ENCODE peak calls at places on chromosomes 3 and 15, in seven cellular contexts. M is NB4; W is MCF 10A; Q is HCT116; N is GF-D8; P is heart right ventricle; I is stimulated activated naive CD4-positive, alpha-beta T cell. G is an unnamed sample.

GRCh38 chr3:152285509-152285908 is 16.8 kb downstream of the MBNL1 start:
- DNase-seq in M (no peak), W (no peak), Q (no peak), N (no peak), P (no peak), I (no peak), G (no peak)

GRCh38 chr3:186255703-186256331 is 106.2 kb downstream of the DGKG start:
- DNase-seq in M (peak; percentile 74), W (peak; percentile 14), Q (no peak), N (no peak), P (no peak), I (no peak), G (peak; percentile 61)

GRCh38 chr3:133574260-133574881 is 885 bp downstream of the CDV3 start:
- DNase-seq in M (peak; percentile 74), W (peak; percentile 52), Q (no peak), N (no peak), P (peak; percentile 70), I (no peak), G (peak; percentile 68)

GRCh38 chr15:98785796-98786581 is 137.7 kb downstream of the IGF1R start:
- DNase-seq in M (no peak), W (no peak), Q (no peak), N (no peak), P (peak; percentile 38), I (no peak), G (no peak)

GRCh38 chr15:70356919-70357318 is 259.2 kb upstream of the TLE3 start:
- DNase-seq in M (no peak), W (peak; percentile 22), Q (no peak), N (no peak), P (no peak), I (no peak), G (no peak)

GRCh38 chr3:156788846-156789245 is 37.3 kb upstream of the LEKR1 start:
- DNase-seq in M (no peak), W (no peak), Q (no peak), N (no peak), P (no peak), I (no peak), G (no peak)

GRCh38 chr15:48147358-48147757 is 26.6 kb downstream of the SLC24A5 start:
- DNase-seq in M (no peak), W (no peak), Q (no peak), N (no peak), P (no peak), I (no peak), G (no peak)

GRCh38 chr15:70775160-70775559 is 11.8 kb upstream of the UACA start:
- DNase-seq in M (no peak), W (peak; percentile 55), Q (no peak), N (no peak), P (no peak), I (no peak), G (peak; percentile 53)

GRCh38 chr3:98185180-98185579 is 18.7 kb downstream of the OR5H15 start:
- DNase-seq in M (no peak), W (peak; percentile 18), Q (peak; percentile 10), N (no peak), P (no peak), I (no peak), G (no peak)

GRCh38 chr15:63701365-63701764 is 104.2 kb downstream of the FBXL22 start:
- DNase-seq in M (no peak), W (no peak), Q (no peak), N (no peak), P (peak; percentile 16), I (no peak), G (no peak)

GRCh38 chr3:85935171-85935570 is 976.4 kb downstream of the CADM2 start:
- DNase-seq in M (no peak), W (no peak), Q (no peak), N (no peak), P (no peak), I (no peak), G (no peak)

GRCh38 chr3:177284383-177284881 is 87.2 kb upstream of the TBL1XR1 start:
- DNase-seq in M (peak; percentile 92), W (peak; percentile 78), Q (peak; percentile 71), N (peak; percentile 3), P (peak; percentile 20), I (peak; percentile 8), G (no peak)

GRCh38 chr15:68197661-68198437 is 7.3 kb downstream of the CALML4 start:
- DNase-seq in M (no peak), W (no peak), Q (no peak), N (no peak), P (no peak), I (no peak), G (no peak)

GRCh38 chr3:190038050-190038631 is 82.6 kb downstream of the P3H2 start:
- DNase-seq in M (peak; percentile 3), W (peak; percentile 95), Q (peak; percentile 39), N (no peak), P (peak; percentile 34), I (no peak), G (peak; percentile 95)

GRCh38 chr3:77042892-77043291 is 3.0 kb downstream of the ROBO2 start:
- DNase-seq in M (no peak), W (peak; percentile 4), Q (no peak), N (no peak), P (no peak), I (no peak), G (no peak)

GRCh38 chr3:138367912-138368311 is 19.5 kb downstream of the MRAS start:
- DNase-seq in M (peak; percentile 43), W (no peak), Q (no peak), N (no peak), P (peak; percentile 56), I (no peak), G (no peak)

GRCh38 chr15:88655103-88655553 is 16.3 kb downstream of the ISG20 start:
- DNase-seq in M (no peak), W (no peak), Q (no peak), N (no peak), P (no peak), I (no peak), G (no peak)

GRCh38 chr3:74124716-74125115 is 489.7 kb downstream of the CNTN3 start:
- DNase-seq in M (no peak), W (no peak), Q (no peak), N (no peak), P (no peak), I (no peak), G (no peak)

GRCh38 chr3:14472471-14473351 is 67.4 kb downstream of the GRIP2 start:
- DNase-seq in M (peak; percentile 27), W (peak; percentile 88), Q (peak; percentile 32), N (no peak), P (no peak), I (no peak), G (peak; percentile 74)

GRCh38 chr3:145983101-145983500 is 177.9 kb downstream of the PLOD2 start:
- DNase-seq in M (peak; percentile 3), W (peak; percentile 20), Q (no peak), N (no peak), P (no peak), I (no peak), G (peak; percentile 63)

GRCh38 chr3:99484871-99485270 is 153.5 kb upstream of the COL8A1 start:
- DNase-seq in M (no peak), W (no peak), Q (no peak), N (no peak), P (no peak), I (no peak), G (no peak)

GRCh38 chr15:67779160-67780111 is 45.9 kb upstream of the SKOR1 start:
- DNase-seq in M (peak; percentile 79), W (no peak), Q (no peak), N (no peak), P (no peak), I (no peak), G (no peak)

GRCh38 chr3:6542795-6543194 is 318.1 kb upstream of the GRM7 start:
- DNase-seq in M (no peak), W (no peak), Q (no peak), N (no peak), P (no peak), I (no peak), G (no peak)

GRCh38 chr3:134796313-134797079 is 1.4 kb downstream of the EPHB1 start:
- DNase-seq in M (no peak), W (no peak), Q (no peak), N (no peak), P (no peak), I (no peak), G (peak; percentile 7)

GRCh38 chr3:148075829-148076716 is 621.6 kb upstream of the AGTR1 start:
- DNase-seq in M (peak; percentile 7), W (peak; percentile 48), Q (peak; percentile 38), N (no peak), P (no peak), I (no peak), G (peak; percentile 33)

GRCh38 chr15:82043130-82043673 is 2.6 kb downstream of the MEX3B start:
- DNase-seq in M (no peak), W (no peak), Q (no peak), N (no peak), P (no peak), I (no peak), G (no peak)

GRCh38 chr15:50798684-50799083 is 33.2 kb upstream of the SPPL2A start:
- DNase-seq in M (peak; percentile 18), W (peak; percentile 39), Q (no peak), N (no peak), P (no peak), I (no peak), G (peak; percentile 45)

GRCh38 chr3:162136136-162136535 is 639.5 kb downstream of the OTOL1 start:
- DNase-seq in M (no peak), W (no peak), Q (no peak), N (no peak), P (peak; percentile 13), I (no peak), G (no peak)

GRCh38 chr3:9810357-9810726 is 280 bp downstream of the TTLL3 start:
- DNase-seq in M (no peak), W (no peak), Q (no peak), N (no peak), P (peak; percentile 18), I (no peak), G (no peak)

GRCh38 chr3:75951941-75952340 is 166.6 kb upstream of the ZNF717 start:
- DNase-seq in M (no peak), W (no peak), Q (no peak), N (no peak), P (no peak), I (no peak), G (no peak)

GRCh38 chr3:146421814-146422748 is 47.3 kb downstream of the PLSCR2 start:
- DNase-seq in M (no peak), W (peak; percentile 57), Q (no peak), N (no peak), P (no peak), I (no peak), G (peak; percentile 75)

GRCh38 chr3:154120903-154121235 is 321 bp upstream of the ARHGEF26 start:
- DNase-seq in M (no peak), W (no peak), Q (no peak), N (no peak), P (no peak), I (no peak), G (no peak)

GRCh38 chr15:42619641-42620371 is 44.4 kb downstream of the STARD9 start:
- DNase-seq in M (peak; percentile 42), W (no peak), Q (no peak), N (no peak), P (no peak), I (no peak), G (no peak)

GRCh38 chr3:11136871-11137626 is 17.2 kb upstream of the HRH1 start:
- DNase-seq in M (peak; percentile 30), W (peak; percentile 100), Q (peak; percentile 100), N (no peak), P (peak; percentile 47), I (no peak), G (peak; percentile 100)

GRCh38 chr15:40906947-40907802 is 12.9 kb downstream of the VPS18 start:
- DNase-seq in M (no peak), W (peak; percentile 46), Q (no peak), N (peak; percentile 27), P (peak; percentile 82), I (peak; percentile 61), G (peak; percentile 35)

GRCh38 chr3:97721446-97721845 is 43.1 kb upstream of the ARL6 start:
- DNase-seq in M (no peak), W (peak; percentile 8), Q (no peak), N (no peak), P (no peak), I (no peak), G (no peak)

GRCh38 chr15:98123297-98123696 is 162.8 kb downstream of the ARRDC4 start:
- DNase-seq in M (no peak), W (no peak), Q (no peak), N (no peak), P (no peak), I (no peak), G (peak; percentile 6)

GRCh38 chr3:105906834-105907233 is 38.0 kb upstream of the CBLB start:
- DNase-seq in M (no peak), W (peak; percentile 90), Q (no peak), N (no peak), P (peak; percentile 75), I (peak; percentile 1), G (peak; percentile 61)